ENCODE peak calls at places on chromosomes 4 and X, in five cellular contexts. K is cardiac fibroblast, Y is foreskin fibroblast, W is DMS153, J is B cell. A is an unnamed sample.

GRCh38 chr4:155415662-155416061 is 38.9 kb upstream of the MAP9 start:
- DNase-seq in K (no peak), Y (no peak), W (no peak), J (no peak), A (no peak)

GRCh38 chr4:113760094-113760851 is 1.3 kb downstream of the CAMK2D start:
- DNase-seq in K (peak; percentile 68), Y (peak; percentile 44), W (no peak), J (no peak), A (peak; percentile 62)

GRCh38 chr4:25913056-25913850 is 767 bp upstream of the SMIM20 start:
- DNase-seq in K (no peak), Y (peak; percentile 67), W (no peak), J (peak; percentile 60), A (peak; percentile 17)

GRCh38 chr4:2332976-2333319 is 71.0 kb upstream of the MXD4 start:
- DNase-seq in K (no peak), Y (no peak), W (no peak), J (no peak), A (no peak)

GRCh38 chrX:153061732-153062131 is 5.5 kb downstream of the PNMA3 start:
- DNase-seq in K (peak; percentile 51), Y (peak; percentile 64), W (no peak), J (no peak), A (peak; percentile 0)

GRCh38 chrX:40897768-40898167 is 162.4 kb upstream of the MED14 start:
- DNase-seq in K (no peak), Y (no peak), W (no peak), J (no peak), A (peak; percentile 14)

GRCh38 chrX:47581731-47582647 is at the start of gene TIMP1:
- DNase-seq in K (peak; percentile 94), Y (peak; percentile 96), W (no peak), J (peak; percentile 59), A (peak; percentile 91)

GRCh38 chrX:23766650-23767551 is 16.1 kb upstream of the SAT1 start:
- DNase-seq in K (no peak), Y (no peak), W (no peak), J (no peak), A (no peak)

GRCh38 chrX:71107762-71108360 is 1.3 kb upstream of the CXorf65 start:
- DNase-seq in K (no peak), Y (peak; percentile 7), W (no peak), J (no peak), A (no peak)

GRCh38 chr4:119498520-119498919 is 130.1 kb downstream of the PDE5A start:
- DNase-seq in K (peak; percentile 32), Y (no peak), W (no peak), J (no peak), A (no peak)

GRCh38 chrX:43589735-43590515 is 66.2 kb upstream of the MAOA start:
- DNase-seq in K (peak; percentile 74), Y (peak; percentile 19), W (no peak), J (no peak), A (no peak)

GRCh38 chr4:124712417-124713212 is at the start of gene ANKRD50:
- DNase-seq in K (peak; percentile 95), Y (peak; percentile 96), W (peak; percentile 83), J (peak; percentile 59), A (peak; percentile 98)

GRCh38 chrX:51876441-51876840 is 17.0 kb upstream of the MAGED1 start:
- DNase-seq in K (peak; percentile 64), Y (peak; percentile 45), W (no peak), J (no peak), A (no peak)

GRCh38 chr4:90580271-90580825 is 453.2 kb downstream of the CCSER1 start:
- DNase-seq in K (no peak), Y (no peak), W (no peak), J (no peak), A (no peak)

GRCh38 chr4:22551550-22551949 is 35.7 kb upstream of the ADGRA3 start:
- DNase-seq in K (no peak), Y (no peak), W (no peak), J (no peak), A (no peak)

GRCh38 chr4:77432702-77433101 is 172.9 kb upstream of the CXCL13 start:
- DNase-seq in K (peak; percentile 6), Y (no peak), W (no peak), J (no peak), A (no peak)

GRCh38 chr4:244471-244870 is 60.8 kb downstream of the ZNF732 start:
- DNase-seq in K (peak; percentile 50), Y (peak; percentile 2), W (no peak), J (peak; percentile 67), A (peak; percentile 66)

GRCh38 chrX:134236690-134237362 is at the start of gene CCDC160:
- DNase-seq in K (peak; percentile 3), Y (peak; percentile 50), W (no peak), J (peak; percentile 40), A (peak; percentile 28)

GRCh38 chrX:134865730-134866129 is 125.1 kb upstream of the SMIM10 start:
- DNase-seq in K (no peak), Y (no peak), W (no peak), J (no peak), A (no peak)

GRCh38 chrX:24494544-24495113 is 29.5 kb downstream of the PDK3 start:
- DNase-seq in K (peak; percentile 74), Y (peak; percentile 49), W (peak; percentile 53), J (no peak), A (peak; percentile 80)

GRCh38 chr4:41438564-41438963 is 99.4 kb upstream of the LIMCH1 start:
- DNase-seq in K (no peak), Y (peak; percentile 61), W (no peak), J (no peak), A (no peak)

GRCh38 chr4:17561195-17561909 is 15.6 kb upstream of the LAP3 start:
- DNase-seq in K (peak; percentile 55), Y (peak; percentile 96), W (no peak), J (no peak), A (peak; percentile 44)

GRCh38 chrX:129777218-129777768 is 2.5 kb upstream of the SASH3 start:
- DNase-seq in K (no peak), Y (no peak), W (peak; percentile 81), J (peak; percentile 73), A (peak; percentile 60)

GRCh38 chrX:30741545-30741944 is 88.3 kb downstream of the GK start:
- DNase-seq in K (no peak), Y (no peak), W (no peak), J (no peak), A (no peak)

GRCh38 chr4:172688536-172688935 is 480.1 kb upstream of the GALNT7 start:
- DNase-seq in K (no peak), Y (no peak), W (no peak), J (no peak), A (no peak)

GRCh38 chrX:32153586-32153985 is 1057.8 kb downstream of the DMD start:
- DNase-seq in K (no peak), Y (no peak), W (no peak), J (no peak), A (no peak)

GRCh38 chr4:67292045-67292444 is 253.3 kb downstream of the CENPC start:
- DNase-seq in K (no peak), Y (no peak), W (no peak), J (no peak), A (no peak)

GRCh38 chr4:168868044-168868855 is 141.8 kb downstream of the CBR4 start:
- DNase-seq in K (peak; percentile 86), Y (peak; percentile 85), W (no peak), J (no peak), A (peak; percentile 63)

GRCh38 chr4:9942921-9943600 is 78.2 kb downstream of the SLC2A9 start:
- DNase-seq in K (no peak), Y (no peak), W (no peak), J (peak; percentile 26), A (no peak)

A was measured in dermis blood vessel endothelial cell.